ENCODE peak calls at places on chromosome 3, in four cellular contexts. D is GM23248, G is NCI-H748 treated with DMSO at 0.1 percent for 48 hours, Z is RPMI7951. F is an unnamed sample.

GRCh38 chr3:119810018-119810435 is 28.1 kb downstream of the NR1I2 start:
- DNase-seq in Z (peak; percentile 17), D (peak; percentile 62), G (no peak), F (no peak)

GRCh38 chr3:38171622-38172021 is 6.3 kb downstream of the OXSR1 start:
- DNase-seq in D (no peak), G (no peak), Z (no peak), F (no peak)

GRCh38 chr3:122555275-122556071 is 8.6 kb downstream of the PARP9 start:
- DNase-seq in Z (no peak), G (no peak), D (peak; percentile 32), F (no peak)

GRCh38 chr3:123859177-123859576 is 25.0 kb downstream of the MYLK start:
- DNase-seq in D (peak; percentile 65), Z (peak; percentile 50), G (no peak), F (no peak)

GRCh38 chr3:13419356-13420050 is 619 bp downstream of the NUP210 start:
- DNase-seq in Z (no peak), D (peak; percentile 22), G (peak; percentile 7), F (no peak)

GRCh38 chr3:9111349-9112265 is 137.8 kb downstream of the SRGAP3 start:
- DNase-seq in Z (peak; percentile 9), D (peak; percentile 65), G (no peak), F (no peak)

GRCh38 chr3:49609314-49609713 is 55.0 kb downstream of the BSN start:
- DNase-seq in Z (no peak), D (no peak), G (no peak), F (no peak)

GRCh38 chr3:100150583-100150982 is 36.3 kb upstream of the FILIP1L start:
- DNase-seq in Z (no peak), G (no peak), D (peak; percentile 71), F (no peak)